ENCODE peak calls at places on chromosomes 2 and 18, in seven cellular contexts. Q is endothelial cell of umbilical vein, H is iris pigment epithelial cell, U is fibroblast of the aortic adventitia, Y is T-helper 9 cell, J is astrocyte of the spinal cord, W is nephron progenitor cell. B is an unnamed sample.

GRCh38 chr2:23487735-23488492 is 102.9 kb downstream of the KLHL29 start:
- DNase-seq in Q (no peak), H (peak), U (peak), Y (no peak), J (peak), W (no peak), B (peak)

GRCh38 chr2:107473145-107473544 is 353.5 kb upstream of the RGPD4 start:
- DNase-seq in Q (no peak), H (no peak), U (no peak), Y (no peak), J (no peak), W (no peak), B (no peak)

GRCh38 chr2:207162319-207162718 is 3.4 kb downstream of the KLF7 start:
- DNase-seq in Q (peak), H (peak), U (peak), Y (no peak), J (peak), W (no peak), B (peak)

GRCh38 chr18:48009116-48009825 is 78.8 kb upstream of the SMAD2 start:
- DNase-seq in Q (no peak), H (no peak), U (no peak), Y (no peak), J (no peak), W (no peak), B (no peak)

GRCh38 chr2:27638709-27639108 is 9.9 kb downstream of the GPN1 start:
- DNase-seq in Q (no peak), H (peak), U (peak), Y (no peak), J (peak), W (no peak), B (peak)

GRCh38 chr2:161992526-161992925 is 81.5 kb downstream of the DPP4 start:
- DNase-seq in Q (no peak), H (peak), U (no peak), Y (peak), J (peak), W (no peak), B (no peak)

GRCh38 chr2:84899681-84900080 is 5.8 kb upstream of the TMSB10 start:
- DNase-seq in Q (no peak), H (no peak), U (no peak), Y (no peak), J (no peak), W (no peak), B (no peak)

GRCh38 chr18:1222880-1223279 is 318.2 kb downstream of the ADCYAP1 start:
- DNase-seq in Q (no peak), H (no peak), U (no peak), Y (no peak), J (no peak), W (no peak), B (no peak)

GRCh38 chr2:171522804-171523338 is 597 bp downstream of the CYBRD1 start:
- DNase-seq in Q (no peak), H (peak), U (peak), Y (no peak), J (no peak), W (peak), B (peak)

GRCh38 chr2:9326975-9327374 is 96.4 kb downstream of the ITGB1BP1 start:
- DNase-seq in Q (peak), H (peak), U (no peak), Y (no peak), J (peak), W (no peak), B (peak)

GRCh38 chr18:51149605-51150429 is 47.7 kb downstream of the MEX3C start:
- DNase-seq in Q (no peak), H (peak), U (peak), Y (no peak), J (peak), W (no peak), B (peak)

GRCh38 chr2:207767461-207768167 is 2.1 kb downstream of the FZD5 start:
- DNase-seq in Q (peak), H (no peak), U (no peak), Y (no peak), J (peak), W (peak), B (peak)

GRCh38 chr2:6845312-6845711 is 20.4 kb downstream of the CMPK2 start:
- DNase-seq in Q (no peak), H (peak), U (no peak), Y (no peak), J (peak), W (no peak), B (peak)

GRCh38 chr2:145601306-145601925 is 1081.5 kb upstream of the ZEB2 start:
- DNase-seq in Q (no peak), H (no peak), U (no peak), Y (no peak), J (no peak), W (no peak), B (no peak)

GRCh38 chr2:134778372-134778771 is 59.6 kb upstream of the TMEM163 start:
- DNase-seq in Q (no peak), H (no peak), U (no peak), Y (no peak), J (no peak), W (no peak), B (no peak)

GRCh38 chr18:7567487-7568425 is 640 bp downstream of the PTPRM start:
- DNase-seq in Q (peak), H (peak), U (peak), Y (no peak), J (peak), W (peak), B (peak)

GRCh38 chr2:229612395-229612971 is 101.9 kb downstream of the DNER start:
- DNase-seq in Q (no peak), H (no peak), U (no peak), Y (no peak), J (no peak), W (no peak), B (no peak)

GRCh38 chr2:181566643-181567042 is 90.3 kb downstream of the CERKL start:
- DNase-seq in Q (no peak), H (no peak), U (no peak), Y (no peak), J (no peak), W (no peak), B (no peak)

GRCh38 chr2:218285604-218286003 is 6.7 kb downstream of the TMBIM1 start:
- DNase-seq in Q (no peak), H (peak), U (peak), Y (no peak), J (peak), W (no peak), B (peak)

GRCh38 chr2:235506997-235507615 is 13.3 kb downstream of the AGAP1 start:
- DNase-seq in Q (no peak), H (no peak), U (no peak), Y (no peak), J (no peak), W (no peak), B (no peak)

GRCh38 chr2:219214141-219214540 is 4.6 kb downstream of the ABCB6 start:
- DNase-seq in Q (no peak), H (no peak), U (no peak), Y (no peak), J (no peak), W (no peak), B (no peak)

GRCh38 chr2:239006886-239007285 is 159.0 kb downstream of the TWIST2 start:
- DNase-seq in Q (no peak), H (peak), U (no peak), Y (no peak), J (no peak), W (no peak), B (peak)

GRCh38 chr18:58473071-58473470 is 155.8 kb downstream of the ALPK2 start:
- DNase-seq in Q (no peak), H (no peak), U (peak), Y (no peak), J (no peak), W (no peak), B (peak)

GRCh38 chr2:229174794-229175529 is 96.1 kb downstream of the PID1 start:
- DNase-seq in Q (no peak), H (peak), U (peak), Y (no peak), J (peak), W (no peak), B (peak)

GRCh38 chr18:49976810-49977209 is 163.5 kb upstream of the ACAA2 start:
- DNase-seq in Q (no peak), H (no peak), U (peak), Y (no peak), J (no peak), W (no peak), B (no peak)

GRCh38 chr2:6806605-6807004 is 59.1 kb downstream of the CMPK2 start:
- DNase-seq in Q (no peak), H (no peak), U (no peak), Y (no peak), J (no peak), W (no peak), B (no peak)

GRCh38 chr2:232024457-232024856 is 62.9 kb downstream of the DIS3L2 start:
- DNase-seq in Q (no peak), H (no peak), U (no peak), Y (no peak), J (no peak), W (no peak), B (no peak)

GRCh38 chr2:9663008-9663879 is 32.4 kb upstream of the YWHAQ start:
- DNase-seq in Q (no peak), H (no peak), U (no peak), Y (no peak), J (no peak), W (no peak), B (no peak)

GRCh38 chr18:48711651-48712486 is 173.0 kb downstream of the CTIF start:
- DNase-seq in Q (peak), H (peak), U (peak), Y (no peak), J (peak), W (peak), B (peak)

GRCh38 chr2:199131256-199131655 is 326.5 kb downstream of the SATB2 start:
- DNase-seq in Q (no peak), H (no peak), U (no peak), Y (no peak), J (no peak), W (no peak), B (no peak)

GRCh38 chr2:72134997-72135800 is 12.5 kb downstream of the CYP26B1 start:
- DNase-seq in Q (no peak), H (no peak), U (no peak), Y (no peak), J (no peak), W (no peak), B (no peak)

GRCh38 chr2:37350034-37350433 is 5.6 kb downstream of the QPCT start:
- DNase-seq in Q (no peak), H (no peak), U (no peak), Y (no peak), J (peak), W (no peak), B (no peak)

GRCh38 chr2:193963472-193964119 is 1693.4 kb upstream of the SLC39A10 start:
- DNase-seq in Q (peak), H (peak), U (peak), Y (no peak), J (peak), W (peak), B (peak)

GRCh38 chr2:131389657-131390056 is 25.7 kb upstream of the RAB6D start:
- DNase-seq in Q (no peak), H (no peak), U (no peak), Y (no peak), J (no peak), W (no peak), B (no peak)

GRCh38 chr2:9799729-9800632 is 43.3 kb upstream of the TAF1B start:
- DNase-seq in Q (peak), H (peak), U (peak), Y (peak), J (peak), W (peak), B (peak)